ENCODE peak calls at places on chromosomes 4 and X, in ten cellular contexts. U is SW480; B is neural crest cell; V is psoas muscle; D is left kidney; X is nephron progenitor cell; W is CD8-positive, alpha-beta memory T cell; Q is activated T-cell treated with anti-CD3 and anti-CD28 coated beads for 1 hour; Z is fibroblast of lung; O is NCI-H1436 treated with DMSO at 0.1 percent for 48 hours. K is an unnamed sample.

GRCh38 chrX:66675541-66675940 is 36.7 kb upstream of the EDA2R start:
- DNase-seq in U (no peak), B (no peak), V (no peak), D (no peak), X (no peak), W (no peak), Q (no peak), Z (no peak), O (no peak), K (no peak)

GRCh38 chrX:47748576-47748975 is 88.1 kb upstream of the ZNF81 start:
- DNase-seq in U (no peak), B (no peak), V (no peak), D (no peak), X (no peak), W (no peak), Q (no peak), Z (peak; percentile 18), O (no peak), K (peak; percentile 60)

GRCh38 chr4:40719008-40719623 is 30.6 kb upstream of the NSUN7 start:
- DNase-seq in U (peak; percentile 39), B (no peak), V (no peak), D (peak; percentile 87), X (no peak), W (no peak), Q (no peak), Z (peak; percentile 66), O (peak; percentile 78), K (peak; percentile 50)

GRCh38 chr4:98557497-98557896 is 100.9 kb downstream of the TSPAN5 start:
- DNase-seq in U (no peak), B (no peak), V (no peak), D (no peak), X (no peak), W (no peak), Q (no peak), Z (peak; percentile 80), O (no peak), K (peak; percentile 79)

GRCh38 chr4:67700874-67701850 is at the start of gene UBA6:
- DNase-seq in U (peak; percentile 95), B (peak; percentile 86), V (peak; percentile 96), D (peak; percentile 99), X (peak; percentile 95), W (peak; percentile 95), Q (peak; percentile 91), Z (peak; percentile 94), O (peak; percentile 80), K (peak; percentile 92)

GRCh38 chrX:97685753-97686152 is 802.0 kb downstream of the RPA4 start:
- DNase-seq in U (peak; percentile 41), B (no peak), V (no peak), D (peak; percentile 19), X (peak; percentile 8), W (no peak), Q (no peak), Z (peak; percentile 47), O (no peak), K (peak; percentile 56)

GRCh38 chr4:2047031-2047660 is 12.0 kb upstream of the NAT8L start:
- DNase-seq in U (no peak), B (no peak), V (no peak), D (peak; percentile 27), X (no peak), W (no peak), Q (no peak), Z (no peak), O (no peak), K (no peak)

GRCh38 chrX:153625271-153626024 is 21.6 kb upstream of the DUSP9 start:
- DNase-seq in U (no peak), B (no peak), V (no peak), D (no peak), X (no peak), W (no peak), Q (no peak), Z (no peak), O (no peak), K (no peak)

GRCh38 chrX:71236858-71237257 is 13.8 kb downstream of the GJB1 start:
- DNase-seq in U (no peak), B (no peak), V (no peak), D (no peak), X (no peak), W (no peak), Q (no peak), Z (no peak), O (no peak), K (no peak)

GRCh38 chr4:172998527-172999469 is 169.8 kb upstream of the GALNT7 start:
- DNase-seq in U (peak; percentile 26), B (no peak), V (no peak), D (peak; percentile 14), X (no peak), W (no peak), Q (no peak), Z (peak; percentile 78), O (no peak), K (peak; percentile 77)

GRCh38 chrX:52574416-52575275 is 57.8 kb upstream of the XAGE1B start:
- DNase-seq in U (peak; percentile 76), B (peak; percentile 44), V (no peak), D (peak; percentile 81), X (peak; percentile 25), W (peak; percentile 1), Q (peak; percentile 4), Z (peak; percentile 61), O (no peak), K (peak; percentile 90)

GRCh38 chrX:30618160-30618765 is 35.0 kb upstream of the GK start:
- DNase-seq in U (peak; percentile 25), B (no peak), V (no peak), D (no peak), X (no peak), W (no peak), Q (no peak), Z (no peak), O (no peak), K (no peak)

GRCh38 chrX:53362439-53362838 is 60.0 kb downstream of the SMC1A start:
- DNase-seq in U (peak; percentile 13), B (no peak), V (no peak), D (no peak), X (no peak), W (no peak), Q (no peak), Z (no peak), O (no peak), K (no peak)

GRCh38 chr4:156568041-156568440 is 403.6 kb downstream of the PDGFC start:
- DNase-seq in U (no peak), B (no peak), V (no peak), D (no peak), X (no peak), W (no peak), Q (no peak), Z (no peak), O (no peak), K (peak; percentile 26)

GRCh38 chr4:110622841-110623709 is at the start of gene PITX2:
- DNase-seq in U (peak; percentile 90), B (peak; percentile 92), V (peak; percentile 97), D (peak; percentile 97), X (peak; percentile 99), W (no peak), Q (no peak), Z (peak; percentile 84), O (no peak), K (no peak)

GRCh38 chr4:38190717-38191178 is 230.6 kb downstream of the PTTG2 start:
- DNase-seq in U (no peak), B (peak; percentile 30), V (peak; percentile 46), D (peak; percentile 60), X (peak; percentile 18), W (no peak), Q (no peak), Z (peak; percentile 90), O (no peak), K (peak; percentile 51)

GRCh38 chr4:123481034-123481433 is 84.4 kb downstream of the SPRY1 start:
- DNase-seq in U (peak; percentile 21), B (no peak), V (no peak), D (no peak), X (no peak), W (no peak), Q (no peak), Z (peak; percentile 46), O (no peak), K (no peak)

GRCh38 chr4:23456864-23457263 is 433.0 kb downstream of the PPARGC1A start:
- DNase-seq in U (no peak), B (no peak), V (no peak), D (no peak), X (no peak), W (no peak), Q (no peak), Z (no peak), O (no peak), K (no peak)

GRCh38 chrX:136273986-136274385 is 22.8 kb upstream of the MAP7D3 start:
- DNase-seq in U (no peak), B (no peak), V (no peak), D (no peak), X (no peak), W (no peak), Q (no peak), Z (no peak), O (no peak), K (no peak)

GRCh38 chr4:145984563-145984962 is 45.9 kb upstream of the ZNF827 start:
- DNase-seq in U (no peak), B (no peak), V (no peak), D (peak; percentile 3), X (no peak), W (no peak), Q (no peak), Z (no peak), O (no peak), K (no peak)

K was measured in A673.